ENCODE peak calls at places on chromosomes 4 and X, in ten cellular contexts. X is HCT116; S is CD4-positive, CD25-positive, alpha-beta regulatory T cell; Z is heart left ventricle; R is lower lobe of right lung; L is sigmoid colon; H is stomach; T is CD4-positive, alpha-beta memory T cell; N is tibial nerve; C is psoas muscle. M is an unnamed sample.

GRCh38 chr4:2424581-2424980 is 5.8 kb downstream of the CFAP99 start:
- DNase-seq in T (no peak), L (no peak), R (peak; percentile 42), H (no peak), C (no peak), S (no peak), X (no peak), N (no peak), Z (no peak), M (peak; percentile 13)

GRCh38 chr4:37885496-37885895 is 5.4 kb upstream of the TBC1D1 start:
- DNase-seq in S (no peak), T (no peak), N (no peak), L (peak; percentile 92), C (no peak), H (no peak), X (no peak), Z (peak; percentile 40), R (no peak), M (peak; percentile 43)

GRCh38 chr4:3431446-3431993 is 10.2 kb upstream of the HGFAC start:
- DNase-seq in H (no peak), Z (no peak), S (no peak), L (no peak), X (no peak), C (no peak), N (no peak), R (no peak), T (no peak), M (no peak)

GRCh38 chr4:138037716-138038115 is 204.4 kb downstream of the SLC7A11 start:
- DNase-seq in H (no peak), Z (no peak), C (no peak), N (no peak), S (no peak), X (no peak), L (no peak), R (no peak), T (no peak), M (peak; percentile 83)

GRCh38 chrX:21354725-21355124 is 19.5 kb upstream of the CNKSR2 start:
- DNase-seq in C (no peak), Z (no peak), N (no peak), H (no peak), X (no peak), S (no peak), L (no peak), R (no peak), T (no peak), M (no peak)

GRCh38 chrX:120223374-120223773 is 27.2 kb upstream of the ZBTB33 start:
- DNase-seq in T (no peak), R (no peak), C (no peak), X (no peak), Z (no peak), H (no peak), N (no peak), S (no peak), L (no peak), M (no peak)

GRCh38 chrX:24547961-24548360 is 82.9 kb downstream of the PDK3 start:
- DNase-seq in C (no peak), L (no peak), Z (no peak), S (no peak), X (no peak), T (no peak), N (no peak), H (no peak), R (no peak), M (no peak)

GRCh38 chr4:157572951-157573350 is 352.4 kb downstream of the GRIA2 start:
- DNase-seq in H (no peak), C (no peak), T (no peak), X (no peak), R (no peak), S (no peak), L (no peak), N (no peak), Z (no peak), M (no peak)

GRCh38 chrX:116272328-116272727 is 101.8 kb downstream of the AGTR2 start:
- DNase-seq in L (no peak), S (no peak), T (no peak), Z (no peak), H (no peak), R (no peak), N (no peak), X (peak; percentile 70), C (no peak), M (peak; percentile 69)

DNA sequence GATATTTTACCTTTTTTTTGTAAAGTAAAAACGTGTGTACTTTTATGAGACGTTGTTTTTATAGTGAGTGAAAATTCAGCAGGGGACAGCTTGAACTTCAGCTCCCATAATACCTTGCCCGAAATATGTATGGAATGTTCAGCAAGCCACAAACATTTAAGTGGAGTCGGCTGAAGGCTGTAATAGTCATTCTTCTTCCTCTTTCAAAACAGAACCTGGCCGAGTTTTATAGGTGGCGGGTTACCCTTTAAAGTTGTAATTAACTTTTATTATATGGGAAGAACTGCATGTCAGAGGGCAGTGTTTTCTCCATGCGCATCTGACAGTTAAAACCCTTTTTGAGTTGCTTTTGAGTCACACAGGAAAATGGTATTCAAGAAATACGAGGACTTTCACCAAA is 50.7 kb downstream of the CLDN34 start:
- DNase-seq in H (no peak), Z (no peak), N (no peak), L (peak; percentile 6), X (peak; percentile 65), R (no peak), S (no peak), C (no peak), T (no peak), M (peak; percentile 65)
- H3K4me3 ChIP-seq in H (no peak overlapping the region), Z (no peak overlapping the region), N (no peak overlapping the region), L (peak overlapping the region; percentile 59), X (no peak overlapping the region), R (peak overlapping the region; percentile 65), S (no peak overlapping the region), C (no peak overlapping the region), T (no peak overlapping the region), M (no peak overlapping the region)

DNA sequence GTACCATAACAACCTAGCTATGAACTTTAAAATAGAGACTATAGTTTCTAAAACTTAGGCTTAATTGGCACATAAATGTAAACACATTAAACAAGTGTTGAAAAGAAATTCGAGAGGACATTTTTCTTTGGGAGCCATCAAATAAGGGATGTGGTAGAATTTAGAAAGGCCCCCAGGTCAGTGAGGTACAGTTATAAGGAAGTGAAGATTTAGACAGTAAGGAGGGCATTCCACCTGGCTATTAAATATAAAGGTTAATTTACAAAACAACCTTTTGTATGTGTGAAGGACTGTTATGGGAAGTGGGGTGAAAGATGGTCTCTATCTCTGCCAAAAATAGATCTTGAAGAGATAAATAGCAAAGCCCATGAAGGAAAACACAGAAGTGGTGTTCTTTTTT is 83.9 kb downstream of the AFF1 start:
- DNase-seq in H (no peak), R (no peak), T (no peak), S (no peak), C (no peak), L (no peak), Z (no peak), X (no peak), N (no peak), M (no peak)
- H3K4me1 ChIP-seq in H (peaks cover 45% of the 10 kb centered on the region), R (peaks cover 85% of the 10 kb centered on the region), T (peaks cover 64% of the 10 kb centered on the region), S (peaks cover 12% of the 10 kb centered on the region), C (peaks cover 82% of the 10 kb centered on the region), L (peaks cover 78% of the 10 kb centered on the region), Z (peaks cover 40% of the 10 kb centered on the region), X (peaks cover 20% of the 10 kb centered on the region), N (peaks cover 50% of the 10 kb centered on the region), M (peaks cover 8% of the 10 kb centered on the region)

GRCh38 chrX:77065896-77066295 is 381.3 kb upstream of the FGF16 start:
- DNase-seq in R (no peak), H (no peak), T (no peak), X (no peak), L (no peak), C (no peak), S (no peak), N (no peak), Z (no peak), M (no peak)
- H3K4me3 ChIP-seq in R (no peak overlapping the region), H (no peak overlapping the region), T (no peak overlapping the region), X (no peak overlapping the region), L (no peak overlapping the region), C (no peak overlapping the region), S (no peak overlapping the region), N (no peak overlapping the region), Z (no peak overlapping the region), M (no peak overlapping the region)

DNA sequence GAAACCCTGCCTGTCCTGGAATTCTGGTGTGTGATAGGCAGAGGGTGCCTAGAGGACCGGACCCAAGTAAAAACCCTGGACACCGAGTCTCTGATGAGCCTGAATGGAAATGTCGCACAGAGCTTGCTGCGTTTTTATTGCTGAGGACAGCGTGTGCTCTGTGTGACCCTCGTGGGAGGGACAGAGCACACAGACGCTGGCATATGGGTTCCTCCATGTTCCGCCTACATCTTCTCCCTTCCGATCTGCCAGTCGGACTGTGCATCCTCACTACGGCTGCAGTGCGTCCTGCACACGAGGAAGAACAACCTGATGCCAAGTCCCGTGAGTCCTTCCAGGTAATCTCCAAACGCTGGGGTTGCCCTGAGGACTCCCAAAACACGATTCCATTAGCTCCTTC is 68.3 kb downstream of the AFAP1 start:
- DNase-seq in T (no peak), C (no peak), R (no peak), X (no peak), N (no peak), L (peak; percentile 54), H (no peak), Z (no peak), S (no peak), M (no peak)
- H3K4me1 ChIP-seq in T (peaks cover 28% of the 10 kb centered on the region), C (peaks cover 12% of the 10 kb centered on the region), R (peaks cover 11% of the 10 kb centered on the region), X (no peaks in the 10 kb centered on the region), N (peaks cover 13% of the 10 kb centered on the region), L (peaks cover 30% of the 10 kb centered on the region), H (peaks cover 4% of the 10 kb centered on the region), Z (peaks cover 10% of the 10 kb centered on the region), S (peaks cover 16% of the 10 kb centered on the region), M (peaks cover 30% of the 10 kb centered on the region)

DNA sequence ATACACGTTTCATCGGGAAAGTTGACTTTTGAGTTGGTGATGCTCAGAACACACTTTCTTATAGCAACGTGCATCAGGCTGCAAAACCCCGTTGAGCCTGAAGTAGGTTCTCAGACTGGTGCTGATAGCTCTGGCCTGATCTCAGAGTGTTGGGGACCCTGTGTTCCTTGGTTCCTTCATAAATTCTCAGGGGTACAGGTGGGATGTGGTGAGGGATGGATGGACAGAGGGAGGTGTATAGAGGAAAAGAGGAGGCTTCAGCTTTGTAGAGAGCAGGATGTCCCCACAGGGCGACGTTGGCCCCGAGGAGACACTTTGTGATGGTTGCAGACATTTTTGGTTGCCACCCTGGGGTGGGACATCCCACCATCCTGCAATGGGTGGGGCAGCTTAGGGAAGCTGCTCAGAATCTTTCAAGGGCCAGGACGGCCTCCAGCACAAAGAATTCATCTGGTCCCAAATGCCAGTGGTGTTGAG is 2.5 kb downstream of the CD99 start:
- DNase-seq in N (no peak), L (no peak), T (no peak), C (no peak), Z (no peak), R (no peak), H (no peak), X (no peak), S (no peak), M (no peak)
- H3K4me3 ChIP-seq in N (no peak overlapping the region), L (peak overlapping the region; percentile 99), T (peak overlapping the region; percentile 60), C (peak overlapping the region; percentile 92), Z (no peak overlapping the region), R (peak overlapping the region; percentile 96), H (no peak overlapping the region), X (no peak overlapping the region), S (peak overlapping the region; percentile 88), M (no peak overlapping the region)

GRCh38 chr4:41134581-41134980 is 79.8 kb downstream of the APBB2 start:
- DNase-seq in Z (no peak), L (no peak), N (no peak), C (no peak), X (no peak), R (no peak), S (no peak), H (no peak), T (no peak), M (no peak)
- H3K4me1 ChIP-seq in Z (peaks cover 8% of the 10 kb centered on the region), L (peaks cover 15% of the 10 kb centered on the region), N (peaks cover 13% of the 10 kb centered on the region), C (peaks cover 7% of the 10 kb centered on the region), X (peaks cover 64% of the 10 kb centered on the region), R (peaks cover 56% of the 10 kb centered on the region), S (no peaks in the 10 kb centered on the region), H (peaks cover 42% of the 10 kb centered on the region), T (no peaks in the 10 kb centered on the region), M (peaks cover 6% of the 10 kb centered on the region)

GRCh38 chr4:153207561-153207960 is 3.3 kb downstream of the TRIM2 start:
- DNase-seq in X (no peak), L (no peak), S (no peak), R (no peak), T (no peak), Z (peak; percentile 56), H (peak; percentile 66), C (peak; percentile 33), N (no peak), M (peak; percentile 24)
- H3K4me3 ChIP-seq in X (no peak overlapping the region), L (no peak overlapping the region), S (no peak overlapping the region), R (no peak overlapping the region), T (no peak overlapping the region), Z (no peak overlapping the region), H (no peak overlapping the region), C (no peak overlapping the region), N (no peak overlapping the region), M (no peak overlapping the region)

M was measured in IMR-90.